ENCODE peak calls at places on chromosomes 3 and 15, in six cellular contexts. J is AG10803, A is nephron progenitor cell, O is RWPE1, W is BJ, M is tibial nerve. H is an unnamed sample.

GRCh38 chr3:143484851-143485512 is 363.3 kb downstream of the SLC9A9 start:
- DNase-seq in J (peak), A (no peak), O (no peak), W (no peak), M (no peak), H (no peak)

GRCh38 chr3:33751320-33751719 is 33.3 kb upstream of the CLASP2 start:
- DNase-seq in J (no peak), A (no peak), O (no peak), W (no peak), M (no peak), H (no peak)

GRCh38 chr15:79450648-79451047 is 18.5 kb downstream of the MINAR1 start:
- DNase-seq in J (no peak), A (no peak), O (no peak), W (no peak), M (no peak), H (no peak)

GRCh38 chr3:174243194-174243593 is 615.9 kb upstream of the NAALADL2 start:
- DNase-seq in J (peak), A (peak), O (no peak), W (peak), M (no peak), H (no peak)

GRCh38 chr3:78871048-78871447 is 896.8 kb downstream of the ROBO1 start:
- DNase-seq in J (no peak), A (no peak), O (no peak), W (no peak), M (no peak), H (no peak)

GRCh38 chr15:33448151-33448550 is 137.4 kb downstream of the RYR3 start:
- DNase-seq in J (no peak), A (no peak), O (no peak), W (no peak), M (no peak), H (no peak)

GRCh38 chr15:21261965-21262850 is 178.1 kb downstream of the POTEB3 start:
- DNase-seq in J (no peak), A (no peak), O (no peak), W (no peak), M (no peak), H (no peak)

GRCh38 chr3:136070953-136071949 is 105.7 kb downstream of the PPP2R3A start:
- DNase-seq in J (peak), A (no peak), O (no peak), W (peak), M (no peak), H (no peak)

GRCh38 chr3:93973160-93974126 is at the start of gene PROS1:
- DNase-seq in J (peak), A (peak), O (peak), W (no peak), M (peak), H (peak)

GRCh38 chr3:69306239-69307185 is 79.4 kb downstream of the FRMD4B start:
- DNase-seq in J (peak), A (peak), O (peak), W (peak), M (peak), H (peak)

GRCh38 chr15:26873846-26874245 is 7.0 kb downstream of the GABRA5 start:
- DNase-seq in J (peak), A (no peak), O (no peak), W (no peak), M (no peak), H (no peak)

GRCh38 chr3:101827211-101828174 is 21.8 kb upstream of the NFKBIZ start:
- DNase-seq in J (peak), A (peak), O (peak), W (no peak), M (peak), H (peak)

GRCh38 chr3:161766301-161766700 is 269.7 kb downstream of the OTOL1 start:
- DNase-seq in J (no peak), A (no peak), O (no peak), W (no peak), M (no peak), H (no peak)

GRCh38 chr15:42994546-42994945 is 74.0 kb upstream of the TTBK2 start:
- DNase-seq in J (peak), A (no peak), O (peak), W (peak), M (no peak), H (no peak)

GRCh38 chr15:39332846-39333245 is 248.0 kb upstream of the THBS1 start:
- DNase-seq in J (no peak), A (no peak), O (no peak), W (no peak), M (no peak), H (no peak)

GRCh38 chr3:56796202-56796601 is 5.5 kb downstream of the ARHGEF3 start:
- DNase-seq in J (peak), A (no peak), O (no peak), W (no peak), M (no peak), H (no peak)

GRCh38 chr15:49979705-49980382 is 139.2 kb downstream of the ATP8B4 start:
- DNase-seq in J (no peak), A (no peak), O (no peak), W (no peak), M (no peak), H (no peak)

GRCh38 chr15:65939901-65940617 is 70.8 kb downstream of the RAB11A start:
- DNase-seq in J (peak), A (no peak), O (peak), W (peak), M (no peak), H (no peak)

GRCh38 chr3:155325263-155325835 is 31.9 kb upstream of the STRIT1 start:
- DNase-seq in J (no peak), A (no peak), O (no peak), W (no peak), M (no peak), H (peak)

GRCh38 chr3:129046037-129046731 is 14.4 kb upstream of the GP9 start:
- DNase-seq in J (no peak), A (no peak), O (no peak), W (no peak), M (no peak), H (no peak)

GRCh38 chr3:156303316-156303715 is 182.9 kb downstream of the KCNAB1 start:
- DNase-seq in J (no peak), A (no peak), O (no peak), W (no peak), M (no peak), H (no peak)

GRCh38 chr15:78003539-78004008 is 73.9 kb downstream of the TBC1D2B start:
- DNase-seq in J (no peak), A (no peak), O (no peak), W (no peak), M (no peak), H (no peak)

GRCh38 chr3:57556459-57557087 is 499 bp downstream of the PDE12 start:
- DNase-seq in J (peak), A (no peak), O (no peak), W (no peak), M (no peak), H (peak)

GRCh38 chr3:65846936-65847335 is 191.8 kb downstream of the MAGI1 start:
- DNase-seq in J (peak), A (no peak), O (no peak), W (no peak), M (no peak), H (no peak)

GRCh38 chr3:4720316-4721075 is 227.3 kb downstream of the ITPR1 start:
- DNase-seq in J (peak), A (no peak), O (peak), W (no peak), M (peak), H (no peak)

GRCh38 chr3:171375704-171376103 is 84.5 kb downstream of the TNIK start:
- DNase-seq in J (no peak), A (no peak), O (no peak), W (no peak), M (no peak), H (no peak)

GRCh38 chr3:196650740-196651311 is 11.3 kb downstream of the NRROS start:
- DNase-seq in J (peak), A (no peak), O (peak), W (peak), M (no peak), H (no peak)

GRCh38 chr15:74206801-74207281 is 4.3 kb upstream of the STRA6 start:
- DNase-seq in J (peak), A (no peak), O (no peak), W (no peak), M (no peak), H (no peak)

GRCh38 chr3:37537914-37538691 is 323.6 kb upstream of the CTDSPL start:
- DNase-seq in J (no peak), A (no peak), O (no peak), W (no peak), M (no peak), H (no peak)

GRCh38 chr15:53580371-53580770 is 179.1 kb downstream of the WDR72 start:
- DNase-seq in J (no peak), A (peak), O (no peak), W (no peak), M (no peak), H (no peak)

GRCh38 chr15:49314729-49315128 is 108.3 kb upstream of the FGF7 start:
- DNase-seq in J (no peak), A (no peak), O (no peak), W (no peak), M (no peak), H (no peak)

GRCh38 chr15:36682091-36682490 is 102.7 kb downstream of the CDIN1 start:
- DNase-seq in J (peak), A (no peak), O (no peak), W (no peak), M (no peak), H (no peak)

GRCh38 chr15:78070049-78070698 is 7.3 kb downstream of the TBC1D2B start:
- DNase-seq in J (no peak), A (no peak), O (no peak), W (no peak), M (no peak), H (no peak)

GRCh38 chr3:135107043-135107442 is 312.0 kb downstream of the EPHB1 start:
- DNase-seq in J (no peak), A (no peak), O (no peak), W (no peak), M (no peak), H (no peak)

GRCh38 chr3:57770121-57770828 is 14.2 kb downstream of the SLMAP start:
- DNase-seq in J (no peak), A (no peak), O (no peak), W (no peak), M (no peak), H (no peak)

GRCh38 chr3:66268864-66269263 is 48.1 kb downstream of the SLC25A26 start:
- DNase-seq in J (no peak), A (no peak), O (no peak), W (no peak), M (no peak), H (no peak)

GRCh38 chr3:75985432-75985831 is 200.1 kb upstream of the ZNF717 start:
- DNase-seq in J (no peak), A (no peak), O (no peak), W (no peak), M (no peak), H (no peak)

GRCh38 chr3:159779883-159780282 is 208.8 kb upstream of the IL12A start:
- DNase-seq in J (no peak), A (no peak), O (no peak), W (no peak), M (no peak), H (no peak)

GRCh38 chr15:90360746-90361145 is 8.7 kb downstream of the ZNF774 start:
- DNase-seq in J (no peak), A (no peak), O (no peak), W (no peak), M (no peak), H (no peak)

GRCh38 chr15:67422296-67422695 is 98.6 kb upstream of the C15orf61 start:
- DNase-seq in J (no peak), A (no peak), O (no peak), W (no peak), M (no peak), H (no peak)
- TF ChIP-seq CTCF in J (no peak), A (no peak), O (no peak), W (no peak), M (no peak), H (no peak)

DNA sequence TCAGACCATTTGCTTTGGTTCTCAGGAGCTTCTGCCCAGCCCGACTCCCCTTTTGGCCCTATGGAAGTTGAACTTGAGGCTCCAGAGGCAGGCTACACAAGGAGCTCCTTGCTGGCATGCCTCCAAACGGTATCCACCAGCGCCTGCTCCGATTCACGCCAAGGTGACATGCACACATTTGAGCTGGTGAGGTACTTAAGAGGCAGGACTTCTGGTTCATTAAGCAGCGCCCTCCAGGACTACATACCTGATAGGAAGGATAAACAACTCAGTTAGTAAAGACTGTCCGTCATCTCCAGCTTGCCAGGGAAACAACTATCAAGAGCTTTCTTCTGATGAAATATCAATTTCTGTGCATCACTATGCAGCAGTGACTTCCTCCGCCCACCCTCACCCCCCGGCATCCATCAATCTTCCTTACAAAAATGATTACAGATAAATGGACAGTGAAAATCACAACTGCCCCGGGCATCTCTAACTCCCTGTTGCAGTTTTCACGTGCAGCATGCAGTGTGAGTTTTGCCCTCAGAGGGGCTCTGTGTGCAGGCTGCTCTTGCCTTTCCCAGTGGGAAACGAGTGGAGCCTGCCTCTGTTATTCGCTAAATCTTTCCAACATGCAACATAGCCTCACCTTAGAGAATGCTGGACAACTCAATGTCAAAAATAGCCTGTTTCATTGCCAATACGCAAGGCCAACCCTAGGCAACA is 122.9 kb downstream of the ARRDC4 start:
- DNase-seq in J (no peak), A (no peak), O (no peak), W (no peak), M (no peak), H (no peak)
- TF ChIP-seq CTCF in J (no peak), A (no peak), O (no peak), W (no peak), M (no peak), H (no peak)

GRCh38 chr3:190558796-190559195 is 44.9 kb downstream of the IL1RAP start:
- DNase-seq in J (no peak), A (no peak), O (no peak), W (no peak), M (no peak), H (no peak)

GRCh38 chr3:190566043-190566933 is 52.4 kb downstream of the IL1RAP start:
- DNase-seq in J (peak), A (no peak), O (peak), W (peak), M (peak), H (no peak)

GRCh38 chr3:190560284-190560895 is 46.5 kb downstream of the IL1RAP start:
- DNase-seq in J (no peak), A (no peak), O (no peak), W (no peak), M (no peak), H (no peak)

GRCh38 chr3:190564175-190564574 is 50.3 kb downstream of the IL1RAP start:
- DNase-seq in J (no peak), A (no peak), O (no peak), W (no peak), M (no peak), H (no peak)

DNA sequence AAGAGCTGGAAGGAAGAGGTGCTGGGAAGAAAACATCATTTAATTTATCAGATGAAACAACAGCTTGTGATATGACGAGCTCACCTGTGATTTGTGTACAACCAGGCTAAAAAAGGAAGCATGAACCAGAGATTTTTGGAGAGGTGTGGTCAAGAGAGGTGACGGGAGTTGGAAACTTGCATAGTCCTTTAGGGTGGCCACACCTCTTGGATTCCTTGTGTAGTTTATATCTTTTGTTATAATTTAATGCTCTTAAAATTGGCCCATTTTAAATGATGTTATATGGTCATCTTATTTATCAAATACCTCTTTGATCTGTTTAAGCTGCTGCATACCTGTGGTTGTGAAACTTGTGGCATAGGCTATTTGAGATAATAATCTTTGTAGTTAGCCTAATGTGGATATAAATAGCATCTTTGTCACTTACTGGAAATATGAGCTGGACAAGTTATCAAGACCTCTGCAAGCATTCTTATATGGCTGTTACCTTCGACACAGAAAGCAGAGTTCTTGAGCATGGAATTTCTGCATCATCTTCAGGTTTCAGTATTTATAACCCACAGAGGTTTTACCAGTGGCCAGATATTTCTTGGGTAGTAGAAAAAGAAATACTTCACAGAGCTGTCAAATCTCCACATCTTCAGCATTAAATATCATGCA is 49.1 kb downstream of the IL1RAP start:
- DNase-seq in J (peak), A (no peak), O (no peak), W (no peak), M (no peak), H (no peak)
- TF ChIP-seq CTCF in J (no peak), A (no peak), O (no peak), W (no peak), M (no peak), H (no peak)

DNA sequence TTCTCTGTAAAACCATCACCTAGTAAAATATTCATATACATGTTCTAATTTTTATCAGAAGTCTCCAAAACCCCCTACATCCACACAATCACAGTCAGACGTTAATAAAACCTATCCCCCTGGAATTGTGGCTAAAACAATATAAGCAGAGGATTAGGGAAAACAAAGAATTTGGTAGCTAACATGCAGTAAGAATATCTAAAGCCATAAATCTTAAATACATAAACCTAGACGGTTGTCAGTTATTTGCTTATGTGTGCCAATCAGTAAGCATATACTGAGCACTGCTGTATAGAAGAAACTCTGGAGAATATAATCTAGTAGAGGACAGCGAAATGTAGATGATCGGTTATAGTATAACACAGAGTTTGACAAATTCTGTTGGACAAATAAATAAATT is 232.2 kb downstream of the TBC1D5 start:
- DNase-seq in J (no peak), A (no peak), O (no peak), W (no peak), M (no peak), H (no peak)
- TF ChIP-seq CTCF in J (no peak), A (no peak), O (no peak), W (no peak), M (no peak), H (no peak)

DNA sequence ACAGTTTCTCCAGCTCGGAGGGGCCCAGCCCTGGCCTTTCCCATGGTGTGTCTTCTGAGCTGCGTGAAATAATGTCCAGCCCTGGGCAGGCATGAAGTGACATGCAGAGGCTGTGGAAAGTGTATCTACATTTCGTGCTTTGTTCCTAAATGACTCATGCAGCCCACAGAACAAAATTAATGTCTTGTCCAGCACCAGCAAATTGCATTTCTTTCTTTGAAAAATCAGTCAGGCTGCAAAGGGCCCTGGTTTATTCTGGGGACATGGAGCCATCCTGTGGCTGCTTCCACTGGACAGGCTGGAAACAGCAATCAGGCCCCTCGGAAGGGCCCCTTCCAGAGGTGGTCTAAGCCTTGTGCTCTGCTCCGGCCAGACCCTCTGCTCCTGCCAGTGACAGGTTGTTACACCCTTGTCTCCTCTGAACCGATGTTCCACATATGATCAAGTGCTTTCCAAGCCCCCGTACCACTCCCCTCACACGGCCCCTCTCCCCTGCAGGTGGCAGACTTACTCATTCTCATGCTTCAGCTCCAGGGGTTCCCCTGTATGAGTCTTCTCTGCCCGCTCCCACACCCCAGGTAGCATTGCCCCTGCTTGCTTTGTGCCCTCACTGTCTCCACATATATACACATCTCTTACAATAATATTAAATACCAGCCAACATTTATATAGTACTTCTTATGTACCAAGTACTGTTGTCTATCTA is 33.7 kb downstream of the CRYGS start:
- DNase-seq in J (no peak), A (no peak), O (peak), W (no peak), M (no peak), H (no peak)
- TF ChIP-seq CTCF in J (no peak), A (no peak), O (no peak), W (no peak), M (no peak), H (no peak)

GRCh38 chr3:184236636-184237035 is 7.3 kb downstream of the VWA5B2 start:
- DNase-seq in J (no peak), A (no peak), O (no peak), W (no peak), M (no peak), H (no peak)
- TF ChIP-seq CTCF in J (no peak), A (no peak), O (no peak), W (no peak), M (no peak), H (no peak)

GRCh38 chr3:119085070-119085439 is 50.4 kb upstream of the IGSF11 start:
- DNase-seq in J (no peak), A (no peak), O (no peak), W (no peak), M (no peak), H (no peak)
- TF ChIP-seq CTCF in J (no peak), A (no peak), O (no peak), W (no peak), M (no peak), H (no peak)